ENCODE peak calls at places on chromosomes 6 and 20, in seven cellular contexts. Z, I, O, C, U, V and A are unnamed samples.

GRCh38 chr20:10247440-10247839 is 28.8 kb downstream of the SNAP25 start:
- DNase-seq in Z (no peak), I (no peak), O (no peak), C (no peak), U (no peak), V (no peak), A (no peak)

GRCh38 chr6:163180874-163181541 is 233.5 kb upstream of the QKI start:
- DNase-seq in Z (peak; percentile 74), I (no peak), O (no peak), C (no peak), U (peak; percentile 38), V (peak; percentile 7), A (peak; percentile 80)

GRCh38 chr6:50707652-50708325 is 5.5 kb upstream of the TFAP2D start:
- DNase-seq in Z (peak; percentile 79), I (no peak), O (no peak), C (no peak), U (no peak), V (no peak), A (peak; percentile 56)

GRCh38 chr6:27757307-27757706 is 154.9 kb downstream of the OR2B2 start:
- DNase-seq in Z (no peak), I (no peak), O (peak; percentile 59), C (peak; percentile 54), U (no peak), V (peak; percentile 73), A (peak; percentile 71)

GRCh38 chr20:33490023-33490933 is at the start of gene CBFA2T2:
- DNase-seq in Z (peak; percentile 68), I (no peak), O (peak; percentile 77), C (no peak), U (peak; percentile 50), V (peak; percentile 69), A (no peak)

GRCh38 chr6:30683980-30684338 is 2.5 kb downstream of the PPP1R18 start:
- DNase-seq in Z (no peak), I (no peak), O (no peak), C (no peak), U (no peak), V (no peak), A (no peak)

GRCh38 chr6:43974643-43975235 is 152.5 kb downstream of the MRPL14 start:
- DNase-seq in Z (no peak), I (no peak), O (no peak), C (no peak), U (no peak), V (no peak), A (no peak)

GRCh38 chr6:100267002-100267401 is 197.7 kb downstream of the SIM1 start:
- DNase-seq in Z (no peak), I (no peak), O (no peak), C (no peak), U (no peak), V (no peak), A (no peak)

GRCh38 chr20:38633577-38634093 is 32.0 kb downstream of the ARHGAP40 start:
- DNase-seq in Z (no peak), I (peak; percentile 21), O (no peak), C (peak; percentile 37), U (peak; percentile 36), V (peak; percentile 69), A (peak; percentile 65)

GRCh38 chr6:108518714-108519576 is 41.8 kb upstream of the FOXO3 start:
- DNase-seq in Z (no peak), I (no peak), O (no peak), C (no peak), U (peak; percentile 38), V (peak; percentile 2), A (no peak)

GRCh38 chr6:21529431-21529830 is 64.1 kb upstream of the SOX4 start:
- DNase-seq in Z (no peak), I (no peak), O (no peak), C (no peak), U (no peak), V (no peak), A (no peak)

GRCh38 chr6:15508363-15509330 is 154.2 kb downstream of the DTNBP1 start:
- DNase-seq in Z (peak; percentile 58), I (no peak), O (no peak), C (no peak), U (no peak), V (no peak), A (no peak)

GRCh38 chr6:150231456-150231855 is 88.6 kb downstream of the PPP1R14C start:
- DNase-seq in Z (no peak), I (no peak), O (no peak), C (no peak), U (no peak), V (no peak), A (no peak)

GRCh38 chr20:848218-848617 is 14.7 kb downstream of the FAM110A start:
- DNase-seq in Z (no peak), I (no peak), O (no peak), C (no peak), U (no peak), V (no peak), A (no peak)

GRCh38 chr6:133376743-133377142 is 135.6 kb downstream of the EYA4 start:
- DNase-seq in Z (no peak), I (no peak), O (no peak), C (no peak), U (no peak), V (no peak), A (no peak)

GRCh38 chr20:37989601-37990001 is 43.7 kb downstream of the TTI1 start:
- DNase-seq in Z (no peak), I (no peak), O (no peak), C (no peak), U (peak; percentile 63), V (no peak), A (peak; percentile 60)

GRCh38 chr6:36649721-36650484 is 28.6 kb upstream of the CDKN1A start:
- DNase-seq in Z (no peak), I (no peak), O (no peak), C (no peak), U (no peak), V (no peak), A (no peak)

GRCh38 chr6:13431059-13431656 is 56.2 kb downstream of the GFOD1 start:
- DNase-seq in Z (no peak), I (no peak), O (no peak), C (no peak), U (no peak), V (no peak), A (no peak)

GRCh38 chr20:57695940-57696339 is 13.9 kb downstream of the PMEPA1 start:
- DNase-seq in Z (no peak), I (no peak), O (no peak), C (no peak), U (no peak), V (no peak), A (peak; percentile 46)

GRCh38 chr6:139290787-139291294 is 957 bp downstream of the TXLNB start:
- DNase-seq in Z (no peak), I (no peak), O (no peak), C (peak; percentile 85), U (peak; percentile 84), V (no peak), A (no peak)